ENCODE peak calls at places on chromosomes 12 and 14, in five cellular contexts. One of them, this sample, is unnamed.
A peak's percentile ranks its signal among the peaks of the same experiment; 100 is the strongest.

GRCh38 chr12:78885466-78885865 is 20.9 kb downstream of the SYT1 start:
- DNase-seq in left ventricle myocardium inferior: no peak
- DNase-seq in ovary: no peak
- DNase-seq in mucosa of descending colon: no peak
- DNase-seq in A549: no peak
- DNase-seq in this sample: no peak

GRCh38 chr14:101184104-101184455 is 280.6 kb upstream of the RTL1 start:
- DNase-seq in left ventricle myocardium inferior: no peak
- DNase-seq in ovary: no peak
- DNase-seq in mucosa of descending colon: no peak
- DNase-seq in A549: no peak
- DNase-seq in this sample: no peak

GRCh38 chr12:32032205-32032810 is 73.1 kb downstream of the RESF1 start:
- DNase-seq in left ventricle myocardium inferior: no peak
- DNase-seq in ovary: no peak
- DNase-seq in mucosa of descending colon: no peak
- DNase-seq in A549: no peak
- DNase-seq in this sample: no peak

GRCh38 chr12:57456145-57456700 is 1.1 kb downstream of the INHBE start:
- DNase-seq in left ventricle myocardium inferior: no peak
- DNase-seq in ovary: no peak
- DNase-seq in mucosa of descending colon: no peak
- DNase-seq in A549: peak; percentile 81
- DNase-seq in this sample: peak; percentile 24

GRCh38 chr14:76546426-76547221 is 170.7 kb downstream of the ESRRB start:
- DNase-seq in left ventricle myocardium inferior: no peak
- DNase-seq in ovary: no peak
- DNase-seq in mucosa of descending colon: no peak
- DNase-seq in A549: peak; percentile 50
- DNase-seq in this sample: peak; percentile 16

GRCh38 chr14:95311752-95312151 is 8.0 kb downstream of the CLMN start:
- DNase-seq in left ventricle myocardium inferior: no peak
- DNase-seq in ovary: no peak
- DNase-seq in mucosa of descending colon: peak; percentile 30
- DNase-seq in A549: peak; percentile 31
- DNase-seq in this sample: peak; percentile 54

GRCh38 chr14:101562659-101563351 is 1.5 kb downstream of the DIO3 start:
- DNase-seq in left ventricle myocardium inferior: no peak
- DNase-seq in ovary: no peak
- DNase-seq in mucosa of descending colon: peak; percentile 27
- DNase-seq in A549: no peak
- DNase-seq in this sample: no peak

GRCh38 chr14:73591690-73592448 is at the start of gene ACOT4:
- DNase-seq in left ventricle myocardium inferior: peak; percentile 22
- DNase-seq in ovary: no peak
- DNase-seq in mucosa of descending colon: peak; percentile 76
- DNase-seq in A549: peak; percentile 62
- DNase-seq in this sample: no peak

GRCh38 chr12:2422591-2422990 is 369.8 kb downstream of the CACNA1C start:
- DNase-seq in left ventricle myocardium inferior: no peak
- DNase-seq in ovary: no peak
- DNase-seq in mucosa of descending colon: no peak
- DNase-seq in A549: no peak
- DNase-seq in this sample: no peak

GRCh38 chr12:48388938-48389337 is 38.2 kb upstream of the ZNF641 start:
- DNase-seq in left ventricle myocardium inferior: no peak
- DNase-seq in ovary: no peak
- DNase-seq in mucosa of descending colon: no peak
- DNase-seq in A549: no peak
- DNase-seq in this sample: peak; percentile 56

GRCh38 chr12:130465626-130466025 is 127.9 kb downstream of the PIWIL1 start:
- DNase-seq in left ventricle myocardium inferior: no peak
- DNase-seq in ovary: no peak
- DNase-seq in mucosa of descending colon: no peak
- DNase-seq in A549: no peak
- DNase-seq in this sample: no peak

GRCh38 chr12:84913151-84913550 is 552 bp upstream of the SLC6A15 start:
- DNase-seq in left ventricle myocardium inferior: no peak
- DNase-seq in ovary: no peak
- DNase-seq in mucosa of descending colon: no peak
- DNase-seq in A549: peak; percentile 10
- DNase-seq in this sample: peak; percentile 43

GRCh38 chr14:35046751-35047536 is 872 bp downstream of the FAM177A1 start:
- DNase-seq in left ventricle myocardium inferior: no peak
- DNase-seq in ovary: no peak
- DNase-seq in mucosa of descending colon: peak; percentile 81
- DNase-seq in A549: peak; percentile 64
- DNase-seq in this sample: peak; percentile 40

GRCh38 chr12:113298861-113299545 is 35.9 kb downstream of the SLC8B1 start:
- DNase-seq in left ventricle myocardium inferior: peak; percentile 85
- DNase-seq in ovary: peak; percentile 52
- DNase-seq in mucosa of descending colon: peak; percentile 49
- DNase-seq in A549: no peak
- DNase-seq in this sample: no peak

GRCh38 chr12:138898-139534 is 72.4 kb downstream of the IQSEC3 start:
- DNase-seq in left ventricle myocardium inferior: peak; percentile 29
- DNase-seq in ovary: peak; percentile 15
- DNase-seq in mucosa of descending colon: no peak
- DNase-seq in A549: no peak
- DNase-seq in this sample: peak; percentile 23

GRCh38 chr14:68813318-68813838 is 20.5 kb upstream of the ZFP36L1 start:
- DNase-seq in left ventricle myocardium inferior: no peak
- DNase-seq in ovary: no peak
- DNase-seq in mucosa of descending colon: no peak
- DNase-seq in A549: no peak
- DNase-seq in this sample: no peak

GRCh38 chr14:25484194-25484593 is 434.2 kb upstream of the STXBP6 start:
- DNase-seq in left ventricle myocardium inferior: no peak
- DNase-seq in ovary: no peak
- DNase-seq in mucosa of descending colon: no peak
- DNase-seq in A549: no peak
- DNase-seq in this sample: no peak

GRCh38 chr12:41277019-41277770 is 89.1 kb downstream of the PDZRN4 start:
- DNase-seq in left ventricle myocardium inferior: no peak
- DNase-seq in ovary: no peak
- DNase-seq in mucosa of descending colon: no peak
- DNase-seq in A549: peak; percentile 55
- DNase-seq in this sample: peak; percentile 52

GRCh38 chr12:42468341-42468821 is 121.2 kb downstream of the PRICKLE1 start:
- DNase-seq in left ventricle myocardium inferior: peak; percentile 35
- DNase-seq in ovary: peak; percentile 22
- DNase-seq in mucosa of descending colon: no peak
- DNase-seq in A549: no peak
- DNase-seq in this sample: no peak

GRCh38 chr12:62761658-62762057 is 173.3 kb downstream of the PPM1H start:
- DNase-seq in left ventricle myocardium inferior: no peak
- DNase-seq in ovary: no peak
- DNase-seq in mucosa of descending colon: no peak
- DNase-seq in A549: no peak
- DNase-seq in this sample: peak; percentile 90

GRCh38 chr14:21251215-21251614 is 18.0 kb downstream of the HNRNPC start:
- DNase-seq in left ventricle myocardium inferior: no peak
- DNase-seq in ovary: no peak
- DNase-seq in mucosa of descending colon: no peak
- DNase-seq in A549: no peak
- DNase-seq in this sample: no peak

GRCh38 chr14:35855886-35856481 is 29.8 kb downstream of the BRMS1L start:
- DNase-seq in left ventricle myocardium inferior: no peak
- DNase-seq in ovary: no peak
- DNase-seq in mucosa of descending colon: no peak
- DNase-seq in A549: no peak
- DNase-seq in this sample: no peak

GRCh38 chr12:52949413-52950331 is 754 bp downstream of the KRT18 start:
- DNase-seq in left ventricle myocardium inferior: no peak
- DNase-seq in ovary: no peak
- DNase-seq in mucosa of descending colon: peak; percentile 75
- DNase-seq in A549: peak; percentile 95
- DNase-seq in this sample: peak; percentile 68

GRCh38 chr14:92692822-92693226 is 55.6 kb downstream of the LGMN start:
- DNase-seq in left ventricle myocardium inferior: peak; percentile 89
- DNase-seq in ovary: no peak
- DNase-seq in mucosa of descending colon: peak; percentile 74
- DNase-seq in A549: peak; percentile 27
- DNase-seq in this sample: peak; percentile 55

GRCh38 chr12:13559318-13559978 is 362.9 kb downstream of the EMP1 start:
- DNase-seq in left ventricle myocardium inferior: no peak
- DNase-seq in ovary: no peak
- DNase-seq in mucosa of descending colon: peak; percentile 70
- DNase-seq in A549: no peak
- DNase-seq in this sample: no peak

GRCh38 chr12:76399040-76399439 is 50.8 kb upstream of the BBS10 start:
- DNase-seq in left ventricle myocardium inferior: no peak
- DNase-seq in ovary: no peak
- DNase-seq in mucosa of descending colon: no peak
- DNase-seq in A549: no peak
- DNase-seq in this sample: peak; percentile 8

GRCh38 chr12:31016057-31016456 is 57.6 kb upstream of the DDX11 start:
- DNase-seq in left ventricle myocardium inferior: no peak
- DNase-seq in ovary: no peak
- DNase-seq in mucosa of descending colon: no peak
- DNase-seq in A549: no peak
- DNase-seq in this sample: no peak

GRCh38 chr12:28539691-28540323 is 349.6 kb downstream of the CCDC91 start:
- DNase-seq in left ventricle myocardium inferior: no peak
- DNase-seq in ovary: no peak
- DNase-seq in mucosa of descending colon: no peak
- DNase-seq in A549: no peak
- DNase-seq in this sample: peak; percentile 25

GRCh38 chr14:103448097-103448496 is 62.9 kb downstream of the MARK3 start:
- DNase-seq in left ventricle myocardium inferior: no peak
- DNase-seq in ovary: no peak
- DNase-seq in mucosa of descending colon: no peak
- DNase-seq in A549: no peak
- DNase-seq in this sample: peak; percentile 32

GRCh38 chr12:54561164-54561563 is 11.8 kb downstream of the PDE1B start:
- DNase-seq in left ventricle myocardium inferior: peak; percentile 39
- DNase-seq in ovary: peak; percentile 62
- DNase-seq in mucosa of descending colon: no peak
- DNase-seq in A549: no peak
- DNase-seq in this sample: no peak

GRCh38 chr12:114628199-114628598 is 55.8 kb downstream of the TBX3 start:
- DNase-seq in left ventricle myocardium inferior: no peak
- DNase-seq in ovary: no peak
- DNase-seq in mucosa of descending colon: no peak
- DNase-seq in A549: peak; percentile 55
- DNase-seq in this sample: no peak

GRCh38 chr12:106982229-106982628 is 4.7 kb downstream of the MTERF2 start:
- DNase-seq in left ventricle myocardium inferior: no peak
- DNase-seq in ovary: no peak
- DNase-seq in mucosa of descending colon: no peak
- DNase-seq in A549: no peak
- DNase-seq in this sample: peak; percentile 54

GRCh38 chr14:96584199-96584906 is 82.2 kb downstream of the PAPOLA start:
- DNase-seq in left ventricle myocardium inferior: no peak
- DNase-seq in ovary: no peak
- DNase-seq in mucosa of descending colon: peak; percentile 36
- DNase-seq in A549: peak; percentile 62
- DNase-seq in this sample: peak; percentile 15

GRCh38 chr12:54749191-54749818 is 101.1 kb upstream of the DCD start:
- DNase-seq in left ventricle myocardium inferior: no peak
- DNase-seq in ovary: no peak
- DNase-seq in mucosa of descending colon: no peak
- DNase-seq in A549: peak; percentile 64
- DNase-seq in this sample: peak; percentile 57

GRCh38 chr14:74982661-74983060 is 20.1 kb upstream of the EIF2B2 start:
- DNase-seq in left ventricle myocardium inferior: no peak
- DNase-seq in ovary: no peak
- DNase-seq in mucosa of descending colon: no peak
- DNase-seq in A549: no peak
- DNase-seq in this sample: no peak

GRCh38 chr12:88325076-88325827 is 183.1 kb downstream of the TMTC3 start:
- DNase-seq in left ventricle myocardium inferior: no peak
- DNase-seq in ovary: no peak
- DNase-seq in mucosa of descending colon: no peak
- DNase-seq in A549: peak; percentile 65
- DNase-seq in this sample: peak; percentile 97
- TF ChIP-seq CTCF in left ventricle myocardium inferior: no peak
- TF ChIP-seq CTCF in ovary: no peak
- TF ChIP-seq CTCF in mucosa of descending colon: no peak
- TF ChIP-seq CTCF in A549: peak; percentile 5
- TF ChIP-seq CTCF in this sample: peak; percentile 36

DNA sequence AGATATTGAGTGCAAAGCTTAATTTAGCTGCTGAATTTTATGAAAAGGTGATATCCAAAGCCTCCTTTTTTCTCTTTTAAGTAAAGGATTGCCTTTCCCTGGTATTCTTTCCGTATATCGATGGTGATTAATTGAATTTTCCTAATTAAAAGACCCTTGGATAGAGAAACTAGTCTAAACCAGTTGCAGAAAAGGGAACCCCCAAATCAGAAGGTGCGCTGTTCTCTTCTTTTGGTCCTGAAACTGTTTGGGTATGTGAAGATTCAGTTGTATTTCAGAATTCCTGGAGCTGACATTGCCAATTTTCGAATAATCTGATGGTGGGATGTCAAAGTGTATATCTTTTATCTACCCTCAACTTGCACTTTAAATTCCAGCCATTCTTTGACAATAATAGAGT is 1.9 kb downstream of the GPHN start:
- DNase-seq in left ventricle myocardium inferior: no peak
- DNase-seq in ovary: no peak
- DNase-seq in mucosa of descending colon: no peak
- DNase-seq in A549: no peak
- DNase-seq in this sample: peak; percentile 7
- H3K4me3 ChIP-seq in left ventricle myocardium inferior: peak overlapping the region; percentile 94
- H3K4me3 ChIP-seq in ovary: peak overlapping the region; percentile 92
- H3K4me3 ChIP-seq in mucosa of descending colon: no peak overlapping the region
- H3K4me3 ChIP-seq in A549: peak overlapping the region; percentile 76
- H3K4me3 ChIP-seq in this sample: peak overlapping the region; percentile 97

GRCh38 chr12:121799175-121799841 is 4.5 kb upstream of the SETD1B start:
- DNase-seq in left ventricle myocardium inferior: peak; percentile 78
- DNase-seq in ovary: peak; percentile 67
- DNase-seq in mucosa of descending colon: peak; percentile 81
- DNase-seq in A549: peak; percentile 94
- DNase-seq in this sample: peak; percentile 84
- TF ChIP-seq CTCF in left ventricle myocardium inferior: peak; percentile 24
- TF ChIP-seq CTCF in ovary: no peak
- TF ChIP-seq CTCF in mucosa of descending colon: no peak
- TF ChIP-seq CTCF in A549: no peak
- TF ChIP-seq CTCF in this sample: no peak

GRCh38 chr12:16520328-16520727 is 85.6 kb downstream of the LMO3 start:
- DNase-seq in left ventricle myocardium inferior: no peak
- DNase-seq in ovary: no peak
- DNase-seq in mucosa of descending colon: no peak
- DNase-seq in A549: peak; percentile 13
- DNase-seq in this sample: peak; percentile 43

GRCh38 chr12:16513231-16513630 is 92.7 kb downstream of the LMO3 start:
- DNase-seq in left ventricle myocardium inferior: no peak
- DNase-seq in ovary: no peak
- DNase-seq in mucosa of descending colon: no peak
- DNase-seq in A549: no peak
- DNase-seq in this sample: no peak

DNA sequence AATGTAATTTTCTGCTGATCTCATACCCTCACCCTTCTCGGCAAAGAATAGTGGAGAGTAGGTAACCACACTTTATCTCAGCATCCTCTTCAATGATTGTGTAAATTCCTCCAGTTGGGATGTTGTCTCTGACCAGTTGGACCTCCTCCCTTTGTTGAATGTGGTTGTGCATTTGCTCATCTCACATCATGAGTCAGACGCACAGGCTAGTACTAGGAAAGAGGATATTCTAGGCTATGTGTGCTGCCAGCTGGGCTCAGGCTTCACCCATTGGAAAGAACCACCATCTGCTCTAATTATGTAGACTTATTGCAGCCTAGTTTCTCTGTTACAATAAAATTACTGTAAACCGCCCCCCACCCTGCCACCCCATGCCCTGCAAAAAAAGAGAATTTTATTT is 90.3 kb downstream of the LMO3 start:
- DNase-seq in left ventricle myocardium inferior: no peak
- DNase-seq in ovary: no peak
- DNase-seq in mucosa of descending colon: no peak
- DNase-seq in A549: no peak
- DNase-seq in this sample: peak; percentile 80
- H3K4me3 ChIP-seq in left ventricle myocardium inferior: no peak overlapping the region
- H3K4me3 ChIP-seq in ovary: no peak overlapping the region
- H3K4me3 ChIP-seq in mucosa of descending colon: no peak overlapping the region
- H3K4me3 ChIP-seq in A549: no peak overlapping the region
- H3K4me3 ChIP-seq in this sample: no peak overlapping the region